ENCODE peak calls at places on chromosomes 12 and 14, in five cellular contexts. A is CD8-positive, alpha-beta memory T cell; Q is neural progenitor cell; Z is tibial artery; U is CD8-positive, alpha-beta T cell. H is an unnamed sample. For H3K4me1 and H3K9me3, the result is how much of the 10 kb centered on the place peaks cover.

GRCh38 chr14:69615471-69616407 is 4.3 kb downstream of the SUSD6 start:
- DNase-seq in Q (no peak), U (peak), Z (peak), A (peak), H (peak)

GRCh38 chr12:1470051-1470450 is 124.3 kb downstream of the FBXL14 start:
- DNase-seq in U (no peak), Z (no peak), Q (no peak), A (no peak), H (no peak)

GRCh38 chr14:89268514-89268913 is 148.5 kb downstream of the FOXN3 start:
- DNase-seq in A (no peak), U (no peak), Z (no peak), Q (no peak), H (no peak)

GRCh38 chr12:45050751-45051489 is at the start of gene DBX2:
- DNase-seq in U (no peak), Z (no peak), Q (peak), A (no peak), H (no peak)

GRCh38 chr14:74906923-74907620 is 16.0 kb downstream of the RPS6KL1 start:
- DNase-seq in A (no peak), Q (no peak), U (no peak), Z (no peak), H (no peak)

GRCh38 chr12:5497329-5498058 is 65.6 kb downstream of the NTF3 start:
- DNase-seq in Q (no peak), U (no peak), A (no peak), Z (no peak), H (no peak)

GRCh38 chr14:51165415-51165814 is 70.5 kb upstream of the TRIM9 start:
- DNase-seq in A (no peak), U (no peak), Q (no peak), Z (no peak), H (no peak)

GRCh38 chr14:50800032-50800431 is 30.9 kb downstream of the NIN start:
- DNase-seq in Q (no peak), U (no peak), A (no peak), Z (no peak), H (no peak)

GRCh38 chr12:32454866-32455265 is 55.5 kb downstream of the FGD4 start:
- DNase-seq in Z (no peak), Q (peak), U (no peak), A (no peak), H (no peak)

GRCh38 chr12:109827080-109827479 is 6.1 kb downstream of the TRPV4 start:
- DNase-seq in Q (no peak), U (no peak), A (no peak), Z (no peak), H (no peak)

GRCh38 chr14:98404811-98405210 is 867.2 kb downstream of the BCL11B start:
- DNase-seq in U (no peak), Q (peak), A (no peak), Z (no peak), H (no peak)

GRCh38 chr14:86782092-86782580 is 1210.8 kb downstream of the GALC start:
- DNase-seq in Z (no peak), Q (no peak), A (no peak), U (no peak), H (no peak)

GRCh38 chr12:80553316-80553715 is 109.3 kb downstream of the PTPRQ start:
- DNase-seq in A (no peak), Z (no peak), Q (no peak), U (no peak), H (no peak)

GRCh38 chr14:54219281-54220121 is 177.3 kb upstream of the CDKN3 start:
- DNase-seq in U (no peak), A (no peak), Z (no peak), Q (peak), H (no peak)

GRCh38 chr14:38808734-38809455 is 294.1 kb downstream of the SEC23A start:
- DNase-seq in Z (no peak), A (no peak), U (no peak), Q (no peak), H (no peak)

GRCh38 chr14:74014299-74014698 is 4.8 kb downstream of the ENTPD5 start:
- DNase-seq in Z (no peak), A (no peak), Q (no peak), U (no peak), H (no peak)

GRCh38 chr12:64730585-64730964 is 28.6 kb downstream of the GNS start:
- DNase-seq in Z (no peak), U (no peak), Q (no peak), A (no peak), H (no peak)

GRCh38 chr14:71538288-71538687 is 393.9 kb upstream of the RGS6 start:
- DNase-seq in A (no peak), U (no peak), Q (no peak), Z (no peak), H (no peak)

GRCh38 chr14:48035836-48036235 is 360.4 kb upstream of the MDGA2 start:
- DNase-seq in Q (peak), U (no peak), A (no peak), Z (no peak), H (no peak)

GRCh38 chr12:6758511-6758910 is 5.6 kb upstream of the MLF2 start:
- DNase-seq in Q (peak), U (no peak), A (no peak), Z (no peak), H (no peak)

GRCh38 chr14:55731881-55732498 is 152.0 kb downstream of the KTN1 start:
- DNase-seq in A (peak), U (peak), Z (no peak), Q (peak), H (peak)

GRCh38 chr12:51023625-51024395 is 2.4 kb downstream of the SLC11A2 start:
- DNase-seq in Q (no peak), Z (no peak), U (no peak), A (no peak), H (no peak)
- H3K4me1 ChIP-seq in Q (under half), Z (under half), U (half or more), A (under half), H (under half)

DNA sequence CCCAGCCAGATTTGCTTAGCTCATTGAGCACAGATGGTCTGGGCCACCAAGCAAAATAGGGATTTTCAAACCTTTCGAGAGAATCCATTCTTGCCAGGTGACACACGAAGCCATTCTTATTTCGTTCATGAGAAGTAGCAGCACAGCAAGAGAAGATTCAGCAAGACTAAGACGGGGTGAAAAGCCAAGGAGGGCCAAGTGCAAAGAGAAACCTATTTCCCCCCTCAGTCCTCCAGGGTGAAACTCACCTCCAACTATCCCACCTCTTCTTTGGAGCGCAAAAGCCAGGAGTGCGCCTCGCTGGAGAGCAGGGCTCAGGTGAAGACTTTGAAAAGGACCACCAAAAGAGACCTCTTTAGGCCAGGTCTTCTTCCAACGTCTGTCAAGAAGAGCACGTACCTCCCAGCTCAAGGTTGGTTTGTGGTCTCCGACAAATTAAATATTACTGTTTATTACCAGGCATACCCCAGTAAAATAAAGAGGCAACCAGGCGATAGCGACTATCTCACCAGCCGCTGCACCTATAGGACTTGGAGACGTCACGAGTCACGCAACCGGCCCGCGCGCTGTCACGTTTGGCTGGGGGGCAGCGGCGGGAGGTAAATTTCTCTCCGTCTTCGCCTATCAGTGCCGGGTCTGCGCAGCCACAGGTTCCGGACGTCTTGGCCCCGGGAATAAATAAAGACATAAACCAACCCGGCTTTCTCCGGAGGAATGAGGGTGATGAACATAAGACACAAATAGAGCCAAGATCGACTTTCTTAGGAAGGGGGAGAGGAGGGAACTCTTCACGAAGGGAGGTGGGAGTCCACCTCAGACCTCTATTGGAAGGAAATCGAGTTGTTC is 1.8 kb upstream of the TBX5 start:
- DNase-seq in A (no peak), Z (no peak), Q (no peak), U (no peak), H (no peak)
- H3K4me3 ChIP-seq in A (no peak), Z (no peak), Q (no peak), U (no peak), H (no peak)

GRCh38 chr12:31007153-31007495 is 66.5 kb upstream of the DDX11 start:
- DNase-seq in Z (no peak), A (no peak), Q (no peak), U (no peak), H (no peak)
- H3K9me3 ChIP-seq in Z (under half), A (under half), Q (under half), U (under half), H (under half)

DNA sequence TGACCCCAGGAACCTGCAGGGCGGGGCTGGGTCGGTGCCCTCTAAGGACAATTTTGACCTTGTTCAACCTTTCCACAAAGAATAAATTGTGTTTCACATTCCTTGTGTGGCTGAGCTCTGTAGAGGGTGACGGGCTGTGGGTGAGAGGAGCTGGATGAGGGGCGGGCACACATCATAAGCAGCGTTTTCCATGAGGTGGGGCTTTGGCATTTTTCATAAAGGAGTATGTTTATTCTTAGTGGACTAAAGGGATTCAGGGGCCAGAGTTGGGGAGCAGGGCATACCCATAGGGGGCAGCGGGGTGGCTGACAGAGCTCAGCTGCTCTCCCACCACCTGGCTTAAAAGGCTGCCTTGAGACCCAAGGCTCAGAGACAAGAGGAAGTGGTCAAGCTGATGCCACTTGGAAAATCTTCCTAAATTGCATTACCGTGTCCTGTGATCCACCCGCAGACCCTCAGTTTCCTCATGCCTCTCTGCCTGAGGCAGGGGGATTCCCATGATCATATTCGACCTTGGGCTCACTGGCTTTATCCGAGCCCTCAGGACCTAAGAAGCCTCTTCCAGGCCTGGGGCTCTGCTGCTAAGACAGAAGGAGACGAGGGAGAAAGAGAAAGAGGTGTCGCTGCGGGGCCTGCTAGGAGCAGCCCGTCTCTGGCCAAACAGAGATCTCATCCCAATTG is 11.4 kb downstream of the MMP14 start:
- DNase-seq in U (no peak), A (no peak), Q (peak), Z (no peak), H (no peak)
- H3K4me1 ChIP-seq in U (under half), A (under half), Q (under half), Z (under half), H (under half)

GRCh38 chr12:68539615-68539952 is 71.1 kb upstream of the RAP1B start:
- DNase-seq in Q (no peak), Z (no peak), U (no peak), A (no peak), H (no peak)
- H3K4me3 ChIP-seq in Q (no peak), Z (peak), U (peak), A (peak), H (no peak)

DNA sequence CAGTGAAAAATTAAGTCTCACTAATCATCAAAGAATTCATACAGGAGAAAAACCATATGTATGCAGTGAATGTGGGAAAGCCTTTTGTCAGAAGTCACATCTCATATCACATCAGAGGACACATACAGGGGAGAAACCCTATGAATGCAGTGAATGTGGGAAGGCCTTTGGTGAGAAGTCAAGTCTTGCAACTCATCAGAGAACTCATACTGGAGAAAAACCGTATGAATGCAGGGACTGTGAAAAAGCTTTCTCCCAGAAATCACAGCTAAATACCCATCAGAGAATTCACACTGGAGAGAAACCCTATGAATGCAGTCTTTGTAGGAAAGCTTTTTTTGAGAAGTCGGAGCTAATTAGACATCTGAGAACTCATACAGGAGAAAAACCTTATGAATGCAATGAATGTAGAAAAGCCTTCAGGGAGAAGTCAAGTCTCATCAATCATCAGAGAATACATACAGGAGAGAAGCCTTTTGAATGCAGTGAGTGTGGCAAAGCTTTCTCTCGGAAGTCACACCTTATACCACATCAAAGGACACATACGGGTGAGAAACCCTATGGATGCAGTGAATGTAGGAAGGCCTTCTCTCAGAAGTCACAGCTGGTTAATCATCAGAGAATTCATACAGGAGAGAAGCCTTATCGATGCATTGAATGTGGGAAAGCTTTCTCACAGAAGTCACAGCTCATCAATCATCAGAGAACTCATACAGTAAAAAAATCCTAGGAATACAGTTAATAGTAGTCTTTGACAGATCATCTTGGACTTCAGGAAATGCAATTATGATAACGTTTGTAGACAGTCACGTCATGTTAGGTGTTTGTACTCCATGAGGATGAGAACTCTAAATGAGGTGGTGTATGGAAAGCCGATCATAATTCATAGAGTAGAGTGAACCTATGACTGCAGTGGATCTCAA is 21.2 kb downstream of the ZNF84 start:
- DNase-seq in U (no peak), Q (no peak), Z (no peak), A (no peak), H (no peak)
- H3K9me3 ChIP-seq in U (half or more), Q (half or more), Z (half or more), A (half or more), H (half or more)

GRCh38 chr14:91369628-91370445 is 47.8 kb downstream of the CCDC88C start:
- DNase-seq in U (no peak), A (no peak), Q (no peak), Z (no peak), H (no peak)
- H3K4me1 ChIP-seq in U (half or more), A (half or more), Q (half or more), Z (under half), H (half or more)

H was measured in effector memory CD4-positive, alpha-beta T cell.